ENCODE peak calls at places on chromosome 16, in eight cellular contexts. One of them, this sample, is unnamed.

GRCh38 chr16:85767569-85767968 is 16.7 kb upstream of the C16orf74 start:
- DNase-seq in naive thymus-derived CD4-positive, alpha-beta T cell: no peak
- DNase-seq in breast epithelium: no peak
- DNase-seq in NCI-H1048: no peak
- DNase-seq in effector memory CD4-positive, alpha-beta T cell: no peak
- DNase-seq in sigmoid colon: no peak
- DNase-seq in GF-D8: no peak
- DNase-seq in germinal center: no peak
- DNase-seq in this sample: no peak

GRCh38 chr16:1959269-1960039 is at the start of gene NDUFB10:
- DNase-seq in naive thymus-derived CD4-positive, alpha-beta T cell: peak; percentile 98
- DNase-seq in sigmoid colon: peak; percentile 96
- DNase-seq in effector memory CD4-positive, alpha-beta T cell: peak; percentile 78
- DNase-seq in germinal center: peak; percentile 87
- DNase-seq in NCI-H1048: peak; percentile 5
- DNase-seq in GF-D8: peak; percentile 61
- DNase-seq in breast epithelium: peak; percentile 90
- DNase-seq in this sample: peak; percentile 95

GRCh38 chr16:66600484-66600883 is 4.0 kb upstream of the CMTM3 start:
- DNase-seq in effector memory CD4-positive, alpha-beta T cell: no peak
- DNase-seq in sigmoid colon: no peak
- DNase-seq in naive thymus-derived CD4-positive, alpha-beta T cell: no peak
- DNase-seq in breast epithelium: no peak
- DNase-seq in germinal center: no peak
- DNase-seq in NCI-H1048: no peak
- DNase-seq in GF-D8: no peak
- DNase-seq in this sample: no peak

GRCh38 chr16:3538222-3538621 is 37.4 kb downstream of the CLUAP1 start:
- DNase-seq in GF-D8: no peak
- DNase-seq in germinal center: no peak
- DNase-seq in NCI-H1048: no peak
- DNase-seq in sigmoid colon: no peak
- DNase-seq in effector memory CD4-positive, alpha-beta T cell: no peak
- DNase-seq in naive thymus-derived CD4-positive, alpha-beta T cell: no peak
- DNase-seq in breast epithelium: no peak
- DNase-seq in this sample: no peak

GRCh38 chr16:58267524-58268243 is 27.1 kb downstream of the PRSS54 start:
- DNase-seq in effector memory CD4-positive, alpha-beta T cell: no peak
- DNase-seq in germinal center: no peak
- DNase-seq in naive thymus-derived CD4-positive, alpha-beta T cell: no peak
- DNase-seq in NCI-H1048: no peak
- DNase-seq in GF-D8: no peak
- DNase-seq in sigmoid colon: no peak
- DNase-seq in breast epithelium: no peak
- DNase-seq in this sample: no peak

GRCh38 chr16:12680531-12680930 is 123.2 kb downstream of the CPPED1 start:
- DNase-seq in NCI-H1048: no peak
- DNase-seq in effector memory CD4-positive, alpha-beta T cell: no peak
- DNase-seq in breast epithelium: no peak
- DNase-seq in germinal center: no peak
- DNase-seq in naive thymus-derived CD4-positive, alpha-beta T cell: no peak
- DNase-seq in GF-D8: no peak
- DNase-seq in sigmoid colon: no peak
- DNase-seq in this sample: no peak

GRCh38 chr16:471353-472198 is 46.1 kb downstream of the RAB11FIP3 start:
- DNase-seq in naive thymus-derived CD4-positive, alpha-beta T cell: no peak
- DNase-seq in effector memory CD4-positive, alpha-beta T cell: no peak
- DNase-seq in NCI-H1048: no peak
- DNase-seq in sigmoid colon: peak; percentile 72
- DNase-seq in breast epithelium: no peak
- DNase-seq in GF-D8: no peak
- DNase-seq in germinal center: no peak
- DNase-seq in this sample: no peak

GRCh38 chr16:25771216-25771615 is 79.5 kb downstream of the HS3ST4 start:
- DNase-seq in naive thymus-derived CD4-positive, alpha-beta T cell: no peak
- DNase-seq in GF-D8: no peak
- DNase-seq in effector memory CD4-positive, alpha-beta T cell: no peak
- DNase-seq in sigmoid colon: no peak
- DNase-seq in NCI-H1048: no peak
- DNase-seq in breast epithelium: no peak
- DNase-seq in germinal center: no peak
- DNase-seq in this sample: no peak

GRCh38 chr16:19687279-19687678 is 30.7 kb downstream of the KNOP1 start:
- DNase-seq in naive thymus-derived CD4-positive, alpha-beta T cell: no peak
- DNase-seq in breast epithelium: no peak
- DNase-seq in GF-D8: no peak
- DNase-seq in sigmoid colon: no peak
- DNase-seq in effector memory CD4-positive, alpha-beta T cell: no peak
- DNase-seq in germinal center: no peak
- DNase-seq in NCI-H1048: no peak
- DNase-seq in this sample: no peak

GRCh38 chr16:82133798-82134197 is 36.2 kb downstream of the MPHOSPH6 start:
- DNase-seq in GF-D8: peak; percentile 2
- DNase-seq in naive thymus-derived CD4-positive, alpha-beta T cell: no peak
- DNase-seq in NCI-H1048: no peak
- DNase-seq in effector memory CD4-positive, alpha-beta T cell: no peak
- DNase-seq in sigmoid colon: no peak
- DNase-seq in breast epithelium: no peak
- DNase-seq in germinal center: no peak
- DNase-seq in this sample: no peak

GRCh38 chr16:17161034-17161433 is 309.7 kb downstream of the XYLT1 start:
- DNase-seq in effector memory CD4-positive, alpha-beta T cell: no peak
- DNase-seq in germinal center: no peak
- DNase-seq in sigmoid colon: no peak
- DNase-seq in GF-D8: no peak
- DNase-seq in breast epithelium: no peak
- DNase-seq in naive thymus-derived CD4-positive, alpha-beta T cell: no peak
- DNase-seq in NCI-H1048: no peak
- DNase-seq in this sample: no peak

GRCh38 chr16:78242231-78242630 is 142.8 kb downstream of the WWOX start:
- DNase-seq in NCI-H1048: no peak
- DNase-seq in naive thymus-derived CD4-positive, alpha-beta T cell: no peak
- DNase-seq in effector memory CD4-positive, alpha-beta T cell: no peak
- DNase-seq in sigmoid colon: no peak
- DNase-seq in breast epithelium: no peak
- DNase-seq in GF-D8: no peak
- DNase-seq in germinal center: no peak
- DNase-seq in this sample: no peak

GRCh38 chr16:46650224-46650623 is 29.0 kb upstream of the SHCBP1 start:
- DNase-seq in NCI-H1048: no peak
- DNase-seq in GF-D8: no peak
- DNase-seq in breast epithelium: no peak
- DNase-seq in germinal center: no peak
- DNase-seq in naive thymus-derived CD4-positive, alpha-beta T cell: no peak
- DNase-seq in sigmoid colon: peak; percentile 81
- DNase-seq in effector memory CD4-positive, alpha-beta T cell: no peak
- DNase-seq in this sample: no peak

GRCh38 chr16:86509759-86510464 is 415 bp upstream of the FOXF1 start:
- DNase-seq in NCI-H1048: no peak
- DNase-seq in germinal center: no peak
- DNase-seq in effector memory CD4-positive, alpha-beta T cell: no peak
- DNase-seq in breast epithelium: no peak
- DNase-seq in naive thymus-derived CD4-positive, alpha-beta T cell: no peak
- DNase-seq in GF-D8: no peak
- DNase-seq in sigmoid colon: peak; percentile 98
- DNase-seq in this sample: no peak

GRCh38 chr16:23080329-23080728 is 68.9 kb downstream of the USP31 start:
- DNase-seq in effector memory CD4-positive, alpha-beta T cell: no peak
- DNase-seq in naive thymus-derived CD4-positive, alpha-beta T cell: no peak
- DNase-seq in NCI-H1048: no peak
- DNase-seq in breast epithelium: no peak
- DNase-seq in germinal center: no peak
- DNase-seq in GF-D8: no peak
- DNase-seq in sigmoid colon: no peak
- DNase-seq in this sample: no peak

GRCh38 chr16:81451753-81452680 is 7.4 kb downstream of the CMIP start:
- DNase-seq in sigmoid colon: no peak
- DNase-seq in germinal center: no peak
- DNase-seq in NCI-H1048: no peak
- DNase-seq in GF-D8: peak; percentile 32
- DNase-seq in naive thymus-derived CD4-positive, alpha-beta T cell: peak; percentile 36
- DNase-seq in breast epithelium: no peak
- DNase-seq in effector memory CD4-positive, alpha-beta T cell: no peak
- DNase-seq in this sample: no peak

GRCh38 chr16:66470556-66470955 is 43.5 kb downstream of the BEAN1 start:
- DNase-seq in germinal center: no peak
- DNase-seq in GF-D8: no peak
- DNase-seq in naive thymus-derived CD4-positive, alpha-beta T cell: no peak
- DNase-seq in breast epithelium: no peak
- DNase-seq in effector memory CD4-positive, alpha-beta T cell: no peak
- DNase-seq in sigmoid colon: peak; percentile 27
- DNase-seq in NCI-H1048: no peak
- DNase-seq in this sample: no peak

GRCh38 chr16:17572145-17572544 is 101.4 kb upstream of the XYLT1 start:
- DNase-seq in NCI-H1048: no peak
- DNase-seq in GF-D8: no peak
- DNase-seq in germinal center: no peak
- DNase-seq in effector memory CD4-positive, alpha-beta T cell: no peak
- DNase-seq in sigmoid colon: no peak
- DNase-seq in naive thymus-derived CD4-positive, alpha-beta T cell: no peak
- DNase-seq in breast epithelium: no peak
- DNase-seq in this sample: no peak